ENCODE peak calls at places on chromosomes 7 and 10, in eight cellular contexts. B is adrenal gland, T is pancreas, N is colonic mucosa, I is WERI-Rb-1, O is mesenchymal stem cell, K is heart left ventricle, E is neural progenitor cell. M is an unnamed sample.
A peak's percentile ranks its signal among the peaks of the same experiment; 100 is the strongest.

GRCh38 chr10:11424456-11425287 is 186.8 kb downstream of the USP6NL start:
- DNase-seq in E (peak; percentile 79), K (peak; percentile 29), T (peak; percentile 56), B (peak; percentile 62), O (peak; percentile 51), I (peak; percentile 33), N (peak; percentile 42), M (no peak)

GRCh38 chr7:43781726-43782607 is 23.5 kb downstream of the BLVRA start:
- DNase-seq in N (peak; percentile 20), O (peak; percentile 82), K (no peak), B (no peak), E (no peak), T (no peak), I (no peak), M (no peak)

GRCh38 chr10:32199724-32200394 is 143.6 kb upstream of the KIF5B start:
- DNase-seq in K (no peak), B (no peak), N (no peak), I (no peak), T (peak; percentile 47), E (no peak), O (no peak), M (no peak)

GRCh38 chr7:94471604-94472003 is 38.0 kb upstream of the CASD1 start:
- DNase-seq in K (no peak), I (no peak), O (no peak), B (no peak), T (no peak), N (no peak), E (no peak), M (no peak)

GRCh38 chr10:117553171-117553814 is 10.7 kb downstream of the EMX2 start:
- DNase-seq in K (no peak), B (no peak), N (no peak), O (no peak), T (no peak), E (peak; percentile 77), I (no peak), M (no peak)

GRCh38 chr7:49074538-49074937 is 150.2 kb downstream of the CDC14C start:
- DNase-seq in B (no peak), O (no peak), I (no peak), K (no peak), E (no peak), T (no peak), N (no peak), M (no peak)

GRCh38 chr10:62860946-62861345 is 44.8 kb upstream of the EGR2 start:
- DNase-seq in B (no peak), E (no peak), T (peak; percentile 10), K (peak; percentile 11), O (no peak), I (no peak), N (no peak), M (no peak)

GRCh38 chr10:13352519-13352918 is 4.4 kb upstream of the SEPHS1 start:
- DNase-seq in T (no peak), E (peak; percentile 33), O (no peak), K (no peak), I (no peak), N (no peak), B (no peak), M (no peak)

DNA sequence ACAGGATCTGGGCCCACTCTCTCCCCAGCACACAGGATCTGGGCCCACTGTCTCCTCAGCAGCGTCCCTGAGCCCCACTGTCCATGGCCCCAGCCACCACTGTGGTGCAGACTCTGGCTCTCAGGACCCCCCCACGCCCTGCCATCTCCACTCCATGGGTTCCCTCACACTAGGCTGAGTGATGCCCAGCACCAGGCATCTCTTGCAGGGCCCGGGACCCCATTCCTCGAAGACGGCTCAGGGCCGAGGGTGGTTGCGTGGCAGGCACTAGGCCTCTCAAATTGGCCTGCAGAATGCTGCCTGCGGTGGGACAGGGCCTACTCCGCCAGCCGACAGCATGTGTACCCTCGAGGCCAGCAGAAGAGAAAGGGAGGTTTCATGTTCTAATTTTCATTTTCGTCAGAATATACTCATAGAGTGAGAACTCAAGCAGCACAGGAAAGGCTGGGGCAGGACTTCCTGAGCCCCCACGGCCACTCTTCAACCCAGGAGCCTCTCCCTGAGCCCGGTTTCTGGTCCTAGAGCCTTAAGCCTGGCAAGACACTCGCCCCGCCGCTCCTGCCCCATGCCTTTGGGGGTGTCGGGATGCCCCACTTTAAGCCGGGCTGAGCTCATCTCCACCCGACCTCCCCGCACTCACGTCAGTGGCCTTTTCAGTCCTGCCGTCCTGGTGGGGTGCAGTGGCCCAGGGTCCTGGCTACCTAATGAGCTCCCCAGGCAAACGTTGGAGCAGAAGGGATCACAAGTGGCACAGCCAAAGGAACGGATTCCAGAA is 44.0 kb downstream of the PWWP2B start:
- DNase-seq in I (no peak), K (no peak), O (no peak), E (no peak), T (no peak), B (no peak), N (no peak), M (no peak)
- H3K36me3 ChIP-seq in I (no peaks in the 10 kb centered on the region), K (no peaks in the 10 kb centered on the region), O (peaks cover 10% of the 10 kb centered on the region), E (no peaks in the 10 kb centered on the region), T (no peaks in the 10 kb centered on the region), B (no peaks in the 10 kb centered on the region), N (no peaks in the 10 kb centered on the region), M (no peaks in the 10 kb centered on the region)

DNA sequence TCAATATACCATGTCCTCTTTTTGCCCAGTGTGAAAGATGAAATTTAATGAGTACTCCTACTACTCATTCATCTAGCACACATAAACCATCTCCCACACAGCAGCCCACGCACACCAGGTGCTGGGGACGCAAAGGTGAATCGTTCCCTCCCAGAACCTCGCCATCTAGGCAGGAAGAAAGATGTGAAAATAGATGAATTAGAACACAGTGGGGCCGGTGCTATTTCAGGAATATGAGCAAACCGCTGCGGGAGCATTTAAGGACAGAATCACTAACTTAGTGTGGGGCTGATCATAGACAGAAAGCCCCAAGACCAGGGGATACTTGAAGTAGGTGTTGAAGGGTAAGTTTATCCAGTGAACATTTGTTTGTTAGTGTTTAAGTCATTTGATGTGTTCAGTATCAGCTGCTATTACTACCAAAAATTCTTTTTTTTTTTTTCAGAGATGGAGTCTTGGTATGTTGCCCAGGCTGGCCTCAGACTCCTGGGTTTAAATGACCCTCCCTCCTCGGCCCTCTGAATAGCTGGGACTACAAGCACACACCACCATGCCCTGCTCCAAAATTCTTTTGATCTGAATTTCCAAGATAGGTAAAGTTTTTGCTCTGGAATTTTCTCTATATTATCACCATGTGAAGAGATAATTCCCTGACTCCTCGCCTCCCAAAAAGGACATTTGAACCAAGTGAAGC is 48.8 kb downstream of the CPXM2 start:
- DNase-seq in T (no peak), E (no peak), I (no peak), K (no peak), B (no peak), O (no peak), N (no peak), M (no peak)
- H3K4me3 ChIP-seq in T (no peak overlapping the region), E (no peak overlapping the region), I (no peak overlapping the region), K (no peak overlapping the region), B (no peak overlapping the region), O (no peak overlapping the region), N (no peak overlapping the region), M (no peak overlapping the region)

GRCh38 chr7:137935849-137936508 is 65.9 kb downstream of the CREB3L2 start:
- DNase-seq in K (no peak), T (no peak), I (no peak), N (peak; percentile 71), E (no peak), O (no peak), B (no peak), M (no peak)

GRCh38 chr7:137933270-137934017 is 68.4 kb downstream of the CREB3L2 start:
- DNase-seq in I (no peak), E (no peak), K (peak; percentile 37), N (no peak), T (no peak), O (peak; percentile 75), B (no peak), M (peak; percentile 66)

GRCh38 chr7:137934176-137934826 is 67.6 kb downstream of the CREB3L2 start:
- DNase-seq in B (no peak), T (no peak), N (no peak), O (no peak), K (no peak), I (no peak), E (no peak), M (no peak)

GRCh38 chr7:137936509-137937201 is 65.2 kb downstream of the CREB3L2 start:
- DNase-seq in I (no peak), B (no peak), K (no peak), E (peak; percentile 20), N (no peak), T (no peak), O (peak; percentile 70), M (no peak)

DNA sequence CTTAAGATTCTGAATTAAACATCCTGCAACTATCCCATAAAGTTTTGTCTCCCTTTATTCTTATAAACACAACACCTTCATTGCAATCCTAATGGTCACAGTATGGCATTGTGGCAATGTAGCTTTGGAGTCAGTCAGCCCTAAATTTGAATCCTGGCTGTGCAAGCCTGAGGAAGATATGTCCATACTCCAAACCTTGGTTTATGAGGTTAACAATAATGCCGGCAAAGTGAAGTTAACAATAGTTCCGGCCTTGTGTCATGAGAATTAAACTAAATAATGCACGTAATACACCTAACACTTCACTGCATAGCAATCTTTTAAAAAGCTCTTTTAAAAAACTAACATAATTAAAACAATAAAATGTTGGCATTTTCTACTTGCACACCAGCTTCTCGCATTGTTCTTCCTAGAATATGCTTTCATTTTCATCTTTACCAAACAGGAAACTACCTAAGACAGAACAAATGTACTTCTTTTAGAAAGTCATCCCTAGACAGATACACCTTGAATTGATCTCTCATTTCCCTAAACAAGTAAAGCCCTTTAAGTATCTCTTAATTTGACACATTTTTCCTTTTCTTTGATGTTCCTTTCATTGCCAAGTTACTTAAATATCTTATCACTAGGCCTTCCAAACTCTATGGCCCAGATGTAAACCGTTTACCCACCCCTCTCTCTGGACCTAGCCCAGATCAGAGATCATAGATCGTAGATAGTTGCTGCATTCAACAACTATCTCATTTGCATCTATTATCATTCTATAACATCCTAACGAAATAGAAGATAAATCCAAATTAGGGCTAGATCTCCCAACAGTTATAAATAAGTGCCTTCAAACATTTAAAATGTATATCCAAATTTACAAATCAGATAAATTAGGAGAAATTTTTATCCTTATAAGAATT is 66.7 kb downstream of the CREB3L2 start:
- DNase-seq in O (no peak), B (no peak), E (no peak), K (no peak), I (no peak), N (no peak), T (no peak), M (no peak)
- H3K27ac ChIP-seq in O (no peak overlapping the region), B (no peak overlapping the region), E (no peak overlapping the region), K (no peak overlapping the region), I (no peak overlapping the region), N (peak overlapping the region; percentile 68), T (peak overlapping the region; percentile 27), M (no peak overlapping the region)

GRCh38 chr10:873020-873419 is 58.5 kb downstream of the LARP4B start:
- DNase-seq in K (peak; percentile 38), N (no peak), B (no peak), T (no peak), E (no peak), I (no peak), O (no peak), M (peak; percentile 34)

GRCh38 chr10:878333-878753 is 53.2 kb downstream of the LARP4B start:
- DNase-seq in O (no peak), E (no peak), N (no peak), B (no peak), T (no peak), K (no peak), I (no peak), M (peak; percentile 43)

GRCh38 chr10:876442-876841 is 55.1 kb downstream of the LARP4B start:
- DNase-seq in I (no peak), O (no peak), N (no peak), B (no peak), T (no peak), K (no peak), E (no peak), M (no peak)

DNA sequence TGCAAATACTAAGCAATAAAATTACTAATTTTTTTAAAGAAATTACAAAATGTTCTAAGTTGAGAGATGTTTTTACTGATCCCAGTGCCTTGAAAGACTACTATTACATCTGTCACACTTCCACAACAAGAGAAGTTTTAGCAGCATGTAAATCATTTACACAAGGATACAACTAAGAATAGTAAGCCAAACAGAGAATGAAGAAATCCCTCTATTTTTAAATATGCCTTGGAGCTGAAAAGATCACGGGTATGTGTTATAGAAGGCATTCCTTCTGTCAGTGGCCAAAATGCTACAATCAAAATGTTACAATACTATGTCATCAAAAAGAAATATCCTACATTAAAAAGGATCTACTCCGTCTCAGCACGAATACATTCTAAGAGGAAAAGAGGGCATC is 52.6 kb downstream of the LARP4B start:
- DNase-seq in B (no peak), I (no peak), T (no peak), E (no peak), K (no peak), N (no peak), O (no peak), M (no peak)
- H3K36me3 ChIP-seq in B (peaks cover 39% of the 10 kb centered on the region), I (peaks cover 6% of the 10 kb centered on the region), T (no peaks in the 10 kb centered on the region), E (no peaks in the 10 kb centered on the region), K (peaks cover 28% of the 10 kb centered on the region), N (no peaks in the 10 kb centered on the region), O (peaks cover 39% of the 10 kb centered on the region), M (no peaks in the 10 kb centered on the region)